ENCODE peak calls at places on chromosome X, in seven cellular contexts. C, B, U, A, G, Z and Y are unnamed samples.

GRCh38 chrX:97039363-97040029 is 155.8 kb downstream of the RPA4 start:
- DNase-seq in C (peak; percentile 26), B (no peak), U (no peak), A (no peak), G (peak; percentile 70), Z (peak; percentile 0), Y (peak; percentile 2)

GRCh38 chrX:134551365-134552095 is 91.6 kb downstream of the HPRT1 start:
- DNase-seq in C (no peak), B (no peak), U (no peak), A (no peak), G (no peak), Z (peak; percentile 68), Y (peak; percentile 70)

GRCh38 chrX:103681443-103681842 is 5.1 kb downstream of the MORF4L2 start:
- DNase-seq in C (no peak), B (no peak), U (no peak), A (no peak), G (no peak), Z (peak; percentile 44), Y (no peak)

GRCh38 chrX:69097451-69098236 is 67.6 kb downstream of the PJA1 start:
- DNase-seq in C (no peak), B (no peak), U (no peak), A (no peak), G (no peak), Z (no peak), Y (no peak)

GRCh38 chrX:30957753-30958152 is 68.7 kb upstream of the TAB3 start:
- DNase-seq in C (no peak), B (no peak), U (peak; percentile 5), A (no peak), G (no peak), Z (peak; percentile 59), Y (no peak)

GRCh38 chrX:123860983-123861382 is 1.1 kb downstream of the XIAP start:
- DNase-seq in C (no peak), B (peak; percentile 12), U (no peak), A (no peak), G (peak; percentile 15), Z (no peak), Y (peak; percentile 30)

GRCh38 chrX:44669626-44670025 is 127.0 kb upstream of the FUNDC1 start:
- DNase-seq in C (no peak), B (no peak), U (no peak), A (no peak), G (no peak), Z (no peak), Y (no peak)

GRCh38 chrX:19709812-19710518 is 177.4 kb downstream of the SH3KBP1 start:
- DNase-seq in C (no peak), B (no peak), U (peak; percentile 67), A (no peak), G (no peak), Z (peak; percentile 95), Y (peak; percentile 93)

GRCh38 chrX:31337332-31337731 is 265.5 kb upstream of the FTHL17 start:
- DNase-seq in C (no peak), B (no peak), U (no peak), A (no peak), G (no peak), Z (peak; percentile 4), Y (no peak)

DNA sequence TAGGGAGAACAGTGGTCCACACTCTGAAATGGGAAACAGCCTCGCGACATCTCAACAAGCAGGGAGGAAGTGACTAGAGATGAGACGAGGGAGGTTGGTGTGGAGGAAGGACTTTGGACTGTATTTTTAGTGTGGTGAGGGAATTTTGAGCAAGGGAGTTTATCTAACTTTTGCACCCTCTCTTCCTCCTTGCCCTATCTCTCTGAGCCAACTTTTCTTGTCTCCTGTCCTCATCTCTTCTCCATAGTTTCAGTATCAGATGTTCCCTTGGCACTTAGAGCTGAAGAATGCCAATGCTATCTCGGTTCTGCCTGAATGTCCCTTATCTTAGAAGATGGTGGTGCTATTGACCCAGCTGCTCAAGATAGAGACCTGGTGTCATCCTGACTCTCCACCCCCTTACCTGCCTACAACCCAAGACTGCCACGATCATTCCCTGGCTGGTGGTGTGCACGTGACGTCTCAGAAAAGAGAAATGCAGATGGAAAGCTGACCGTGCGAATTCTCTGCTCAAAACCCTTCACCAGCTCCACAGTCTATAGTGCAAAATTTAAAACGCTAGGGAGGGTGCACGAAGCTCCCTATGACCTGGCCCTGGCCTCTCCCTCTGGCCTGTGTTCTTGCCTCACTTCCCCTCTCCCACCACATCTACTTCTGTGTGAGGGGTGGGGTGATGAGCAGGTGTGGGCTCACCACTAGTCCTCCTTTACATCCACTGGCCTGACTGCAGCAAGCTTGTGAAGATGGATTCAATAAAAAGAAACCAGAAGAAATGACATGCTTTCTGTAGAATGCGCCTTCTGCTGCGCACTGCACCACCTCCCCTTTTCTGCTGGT is 20.9 kb downstream of the MPP1 start:
- DNase-seq in C (no peak), B (no peak), U (no peak), A (no peak), G (no peak), Z (no peak), Y (no peak)
- H3K4me3 ChIP-seq in C (no peak overlapping the region), B (no peak overlapping the region), U (no peak overlapping the region), A (peak overlapping the region; percentile 41), G (no peak overlapping the region), Z (no peak overlapping the region), Y (no peak overlapping the region)

DNA sequence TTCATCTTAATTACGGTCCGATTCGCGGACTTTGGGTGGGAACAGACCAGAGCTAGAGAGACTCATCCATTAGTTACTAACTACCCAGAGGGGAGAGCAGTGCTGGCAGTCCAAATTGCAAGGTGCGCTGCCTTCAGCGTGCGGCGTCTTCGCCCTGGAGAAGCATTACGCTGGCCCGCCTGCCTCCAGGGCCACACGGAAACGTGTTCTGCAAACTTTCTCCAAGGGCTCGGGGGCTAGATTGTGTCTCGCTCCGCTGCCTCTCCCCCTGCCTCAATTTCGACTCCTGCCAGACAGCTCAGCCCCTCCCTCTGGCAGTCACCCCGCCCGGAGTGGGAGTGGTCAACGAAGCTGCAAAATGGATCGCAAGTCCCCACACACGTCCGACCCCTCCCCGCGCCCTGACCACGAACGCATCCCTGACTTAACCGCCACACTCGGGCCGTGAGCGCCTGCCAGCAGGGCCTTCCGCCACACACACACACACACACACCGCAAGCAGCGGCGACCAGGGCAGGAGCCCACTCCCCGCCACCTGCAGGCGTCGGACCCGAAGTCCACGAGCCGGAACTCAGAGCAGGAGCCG is 47.0 kb upstream of the NKAP start:
- DNase-seq in C (peak; percentile 37), B (no peak), U (no peak), A (no peak), G (no peak), Z (no peak), Y (no peak)
- H3K4me3 ChIP-seq in C (no peak overlapping the region), B (no peak overlapping the region), U (peak overlapping the region; percentile 47), A (no peak overlapping the region), G (no peak overlapping the region), Z (no peak overlapping the region), Y (no peak overlapping the region)

DNA sequence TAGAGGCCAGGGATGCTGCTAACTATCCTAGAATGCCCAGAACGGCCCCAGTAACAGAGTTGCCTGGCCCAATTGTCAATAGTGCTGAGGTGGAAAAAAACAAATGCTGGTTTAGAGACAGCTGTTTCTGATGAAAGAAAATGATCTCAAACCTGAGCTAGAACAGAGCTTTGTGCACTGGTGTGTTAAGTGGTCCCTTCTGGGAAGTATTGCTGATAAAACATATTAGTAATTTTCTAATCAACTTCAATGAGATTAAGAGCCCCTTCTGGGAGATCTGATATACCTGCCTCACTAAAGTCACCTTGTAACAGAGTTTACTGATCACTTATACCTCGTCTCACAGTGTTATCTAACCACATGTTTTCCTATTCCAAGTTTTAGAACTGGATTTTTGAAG is 42.1 kb downstream of the SMPX start:
- DNase-seq in C (no peak), B (peak; percentile 22), U (no peak), A (no peak), G (no peak), Z (no peak), Y (no peak)
- H3K4me3 ChIP-seq in C (no peak overlapping the region), B (no peak overlapping the region), U (no peak overlapping the region), A (no peak overlapping the region), G (no peak overlapping the region), Z (no peak overlapping the region), Y (no peak overlapping the region)

GRCh38 chrX:137033774-137034507 is at the start of gene GPR101:
- DNase-seq in C (no peak), B (no peak), U (no peak), A (no peak), G (no peak), Z (no peak), Y (peak; percentile 6)
- H3K4me3 ChIP-seq in C (no peak within 1 kb of the TSS), B (no peak within 1 kb of the TSS), U (peak within 1 kb of the TSS; percentile 32), A (peak within 1 kb of the TSS; percentile 64), G (no peak within 1 kb of the TSS), Z (no peak within 1 kb of the TSS), Y (no peak within 1 kb of the TSS)

GRCh38 chrX:54496517-54496852 is 451 bp upstream of the FGD1 start:
- DNase-seq in C (no peak), B (no peak), U (no peak), A (no peak), G (no peak), Z (no peak), Y (no peak)

GRCh38 chrX:54496936-54497335 is 902 bp upstream of the FGD1 start:
- DNase-seq in C (no peak), B (no peak), U (no peak), A (no peak), G (no peak), Z (no peak), Y (no peak)

GRCh38 chrX:54494166-54494969 is 1.7 kb downstream of the FGD1 start:
- DNase-seq in C (no peak), B (no peak), U (no peak), A (no peak), G (no peak), Z (no peak), Y (no peak)

GRCh38 chrX:54495814-54496516 is at the start of gene FGD1:
- DNase-seq in C (peak; percentile 67), B (peak; percentile 74), U (peak; percentile 82), A (no peak), G (peak; percentile 8), Z (peak; percentile 54), Y (peak; percentile 86)

DNA sequence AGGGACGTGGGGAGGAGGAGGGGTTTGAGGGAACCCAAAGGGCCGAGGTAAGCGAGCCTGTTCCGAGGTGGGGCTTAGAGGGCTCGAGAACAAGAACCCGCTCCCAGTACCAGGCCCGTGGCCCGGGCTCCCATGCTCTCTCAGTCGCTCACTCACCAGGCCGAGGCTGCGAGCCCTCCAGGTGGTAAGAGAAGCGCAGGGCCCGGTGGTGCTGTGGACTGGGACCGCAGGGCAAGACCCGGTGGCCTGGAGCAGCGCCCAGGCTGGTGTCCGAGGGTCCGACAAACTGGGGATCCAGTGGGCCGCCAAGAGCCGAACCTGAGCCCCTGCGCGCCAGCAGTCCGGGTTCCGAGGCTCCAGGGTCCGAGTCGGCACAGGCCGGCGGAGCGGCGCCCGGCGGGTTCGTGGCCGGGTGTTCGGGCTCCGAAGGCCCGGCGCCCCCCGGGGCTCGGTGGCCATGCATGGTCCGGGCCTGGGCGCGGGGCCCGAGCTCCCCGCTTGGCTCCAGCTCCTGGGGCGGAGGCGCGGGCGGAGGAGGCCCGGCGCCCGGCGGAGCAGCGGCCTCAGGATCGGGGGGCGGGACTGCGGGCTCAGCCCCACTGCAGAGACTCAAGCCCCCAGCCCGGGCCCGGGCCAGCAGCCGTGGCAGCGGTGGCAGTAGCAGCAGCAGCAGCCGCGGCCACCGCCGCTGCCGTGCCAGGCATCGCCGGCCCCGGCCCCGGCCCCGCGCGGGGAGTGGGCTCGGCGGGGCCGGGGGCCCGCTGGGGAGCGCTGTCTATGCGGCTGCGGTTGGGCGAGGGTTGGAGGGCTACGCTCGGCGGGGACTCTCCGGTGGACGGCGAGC is 842 bp downstream of the FGD1 start:
- DNase-seq in C (peak; percentile 21), B (peak; percentile 24), U (no peak), A (no peak), G (no peak), Z (peak; percentile 28), Y (no peak)
- H3K4me3 ChIP-seq in C (peak overlapping the region; percentile 8), B (peak overlapping the region; percentile 64), U (peak overlapping the region; percentile 88), A (no peak overlapping the region), G (peak overlapping the region; percentile 36), Z (peak overlapping the region; percentile 69), Y (peak overlapping the region; percentile 73)